ENCODE peak calls at places on chromosomes 1 and 21, in nine cellular contexts. S, H, V, Y, R, X, P, Q and C are unnamed samples.
A peak's percentile ranks its signal among the peaks of the same experiment; 100 is the strongest.

GRCh38 chr21:46151989-46152938 is 3.1 kb downstream of the FTCD start:
- DNase-seq in H (no peak), P (no peak), X (no peak), Q (peak; percentile 6), R (no peak), V (peak; percentile 0), S (no peak), Y (no peak), C (no peak)

GRCh38 chr1:51445346-51446090 is 73.5 kb downstream of the EPS15 start:
- DNase-seq in P (no peak), R (no peak), H (no peak), X (peak; percentile 29), V (no peak), Y (peak; percentile 20), S (no peak), Q (no peak), C (peak; percentile 45)

GRCh38 chr1:24418898-24419628 is 3.5 kb downstream of the NIPAL3 start:
- DNase-seq in Y (peak; percentile 21), V (peak; percentile 78), P (no peak), R (no peak), X (peak; percentile 46), S (no peak), H (peak; percentile 63), Q (no peak), C (peak; percentile 79)

GRCh38 chr1:53107570-53108322 is 34.7 kb downstream of the SLC1A7 start:
- DNase-seq in P (no peak), S (no peak), Y (peak; percentile 76), Q (no peak), R (no peak), X (peak; percentile 97), V (no peak), H (peak; percentile 97), C (peak; percentile 95)

GRCh38 chr1:118948796-118949195 is 39.3 kb downstream of the TBX15 start:
- DNase-seq in Y (no peak), Q (no peak), H (no peak), X (no peak), P (no peak), R (no peak), S (no peak), V (no peak), C (no peak)

GRCh38 chr1:57321776-57322175 is 102.1 kb downstream of the DAB1 start:
- DNase-seq in H (no peak), S (no peak), P (no peak), Q (no peak), V (no peak), Y (no peak), X (no peak), R (no peak), C (no peak)

GRCh38 chr21:36096398-36097290 is 26.8 kb downstream of the CBR1 start:
- DNase-seq in Y (no peak), Q (no peak), H (no peak), X (no peak), P (no peak), V (no peak), R (no peak), S (no peak), C (peak; percentile 27)

GRCh38 chr1:234638832-234639799 is 29.1 kb upstream of the IRF2BP2 start:
- DNase-seq in Q (no peak), H (no peak), S (no peak), R (no peak), V (no peak), X (no peak), Y (no peak), P (no peak), C (no peak)

GRCh38 chr1:222539951-222540597 is 7.8 kb downstream of the HHIPL2 start:
- DNase-seq in Y (peak; percentile 24), Q (no peak), P (no peak), R (no peak), V (no peak), S (no peak), H (no peak), X (peak; percentile 10), C (no peak)

GRCh38 chr1:27145934-27146354 is 9.0 kb downstream of the SLC9A1 start:
- DNase-seq in X (peak; percentile 97), P (no peak), R (no peak), H (no peak), Q (no peak), Y (peak; percentile 87), V (no peak), S (no peak), C (peak; percentile 77)